ENCODE peak calls at places on chromosomes 12 and 14, in five cellular contexts. K, M, T, W and H are unnamed samples.

GRCh38 chr14:76780360-76780759 is 19.1 kb downstream of the VASH1 start:
- DNase-seq in W (no peak), M (no peak), T (no peak), K (no peak), H (no peak)

GRCh38 chr12:21551811-21552469 is 25.8 kb downstream of the SPX start:
- DNase-seq in K (no peak), W (no peak), T (no peak), M (no peak), H (no peak)

GRCh38 chr14:91299483-91300115 is 55.1 kb upstream of the GPR68 start:
- DNase-seq in T (no peak), M (no peak), K (no peak), W (no peak), H (no peak)

GRCh38 chr12:100826323-100826722 is 31.7 kb downstream of the ANO4 start:
- DNase-seq in M (peak), T (peak), W (peak), K (no peak), H (peak)

GRCh38 chr12:111056618-111057521 is 136.5 kb upstream of the MYL2 start:
- DNase-seq in K (no peak), M (no peak), T (no peak), W (no peak), H (no peak)

GRCh38 chr12:26017484-26018211 is 59.2 kb downstream of the RASSF8 start:
- DNase-seq in W (no peak), K (peak), M (no peak), T (no peak), H (peak)

GRCh38 chr14:72515779-72516770 is 377.8 kb downstream of the DPF3 start:
- DNase-seq in M (no peak), K (peak), T (no peak), W (no peak), H (peak)

GRCh38 chr14:105497671-105498429 is 6.8 kb downstream of the TEDC1 start:
- DNase-seq in K (no peak), W (no peak), M (no peak), T (no peak), H (no peak)

GRCh38 chr14:85517113-85517688 is 12.7 kb upstream of the FLRT2 start:
- DNase-seq in K (no peak), M (no peak), T (no peak), W (no peak), H (no peak)

GRCh38 chr12:100166232-100166631 is 23.6 kb upstream of the BLTP3B start:
- DNase-seq in T (no peak), W (no peak), K (no peak), M (no peak), H (no peak)

GRCh38 chr12:121144416-121144914 is 11.8 kb downstream of the P2RX7 start:
- DNase-seq in T (no peak), W (no peak), M (no peak), K (no peak), H (no peak)

GRCh38 chr12:33431648-33432047 is 8.0 kb downstream of the SYT10 start:
- DNase-seq in K (no peak), M (no peak), T (no peak), W (no peak), H (no peak)

GRCh38 chr12:14769462-14769836 is 33.8 kb downstream of the WBP11 start:
- DNase-seq in W (no peak), T (peak), K (no peak), M (no peak), H (peak)

GRCh38 chr12:81294325-81295190 is 216.7 kb downstream of the ACSS3 start:
- DNase-seq in M (no peak), K (no peak), T (no peak), W (no peak), H (peak)

GRCh38 chr12:31478898-31479297 is 112.0 kb downstream of the DENND5B start:
- DNase-seq in T (no peak), M (no peak), W (no peak), K (no peak), H (no peak)

GRCh38 chr14:68405959-68406358 is 386.9 kb downstream of the ZFP36L1 start:
- DNase-seq in W (no peak), M (no peak), K (no peak), T (no peak), H (no peak)

GRCh38 chr14:63745272-63745671 is 17.4 kb upstream of the SGPP1 start:
- DNase-seq in W (no peak), K (no peak), M (no peak), T (no peak), H (no peak)

GRCh38 chr14:37597538-37598084 is 2.2 kb downstream of the TTC6 start:
- DNase-seq in K (no peak), M (no peak), T (no peak), W (no peak), H (peak)

GRCh38 chr12:69415471-69416275 is 54.5 kb upstream of the FRS2 start:
- DNase-seq in W (peak), K (peak), M (no peak), T (peak), H (peak)

GRCh38 chr14:105582639-105583038 is 56.3 kb downstream of the TMEM121 start:
- DNase-seq in W (no peak), T (no peak), M (no peak), K (no peak), H (no peak)

GRCh38 chr12:9729082-9729481 is 3.8 kb downstream of the CLECL1 start:
- DNase-seq in K (no peak), T (no peak), M (no peak), W (no peak), H (no peak)

GRCh38 chr12:88242161-88242925 is 100.2 kb downstream of the TMTC3 start:
- DNase-seq in M (no peak), K (peak), T (no peak), W (peak), H (no peak)

GRCh38 chr12:64733857-64734256 is 25.3 kb downstream of the GNS start:
- DNase-seq in M (peak), W (peak), T (no peak), K (peak), H (no peak)

GRCh38 chr12:30108666-30109065 is 324.9 kb upstream of the TMTC1 start:
- DNase-seq in T (no peak), W (no peak), K (no peak), M (no peak), H (no peak)

GRCh38 chr12:27344246-27344645 is 11.6 kb downstream of the BMAL2 start:
- DNase-seq in W (no peak), M (no peak), T (no peak), K (no peak), H (no peak)

GRCh38 chr12:6532927-6533652 is 1.2 kb upstream of the GAPDH start:
- DNase-seq in T (peak), M (peak), W (peak), K (peak), H (no peak)

GRCh38 chr12:2318286-2318685 is 265.5 kb downstream of the CACNA1C start:
- DNase-seq in W (no peak), M (no peak), T (no peak), K (no peak), H (no peak)

GRCh38 chr14:65231286-65231980 is 129.1 kb upstream of the MAX start:
- DNase-seq in T (peak), M (no peak), K (no peak), W (peak), H (no peak)